ENCODE peak calls at places on chromosomes 7 and 10, in six cellular contexts. G, V, M, O, Z and R are unnamed samples.

GRCh38 chr7:32453286-32454011 is 36.7 kb downstream of the LSM5 start:
- DNase-seq in O (no peak), M (no peak), G (no peak), V (no peak), Z (no peak), R (no peak)

GRCh38 chr7:103915958-103916357 is 73.5 kb downstream of the RELN start:
- DNase-seq in M (no peak), O (no peak), G (peak; percentile 74), Z (no peak), V (no peak), R (no peak)

GRCh38 chr10:73998623-73999622 is 1.0 kb downstream of the VCL start:
- DNase-seq in G (peak; percentile 86), M (peak; percentile 59), V (peak; percentile 75), Z (peak; percentile 33), O (peak; percentile 88), R (peak; percentile 43)

GRCh38 chr7:100430450-100431285 is 1.0 kb downstream of the MEPCE start:
- DNase-seq in V (no peak), O (no peak), M (no peak), G (peak; percentile 27), Z (no peak), R (no peak)

GRCh38 chr7:104951546-104951945 is 62.5 kb upstream of the KMT2E start:
- DNase-seq in M (no peak), Z (no peak), O (peak; percentile 68), G (peak; percentile 73), V (no peak), R (no peak)

GRCh38 chr7:83562960-83563359 is 86.0 kb downstream of the SEMA3E start:
- DNase-seq in V (no peak), Z (no peak), M (no peak), G (no peak), O (no peak), R (no peak)

GRCh38 chr10:28200804-28201203 is 102.1 kb downstream of the MPP7 start:
- DNase-seq in O (no peak), G (peak; percentile 45), V (no peak), Z (no peak), M (no peak), R (no peak)

GRCh38 chr7:46215987-46216567 is 295.0 kb upstream of the IGFBP3 start:
- DNase-seq in G (no peak), V (peak; percentile 34), O (no peak), M (peak; percentile 84), Z (no peak), R (peak; percentile 34)

GRCh38 chr10:112115781-112116385 is 67.7 kb downstream of the GPAM start:
- DNase-seq in Z (peak; percentile 19), G (peak; percentile 18), V (peak; percentile 79), M (peak; percentile 23), O (peak; percentile 4), R (peak; percentile 26)

GRCh38 chr7:95430864-95431263 is 4.0 kb downstream of the PON2 start:
- DNase-seq in V (no peak), O (peak; percentile 50), G (peak; percentile 19), M (no peak), Z (no peak), R (no peak)

GRCh38 chr7:73723813-73724212 is 4.3 kb upstream of the STX1A start:
- DNase-seq in M (no peak), G (no peak), O (no peak), V (no peak), Z (no peak), R (no peak)

GRCh38 chr10:121312582-121312981 is 285.7 kb downstream of the FGFR2 start:
- DNase-seq in V (no peak), O (no peak), M (no peak), G (no peak), Z (no peak), R (no peak)

GRCh38 chr10:15792777-15793176 is 67.5 kb downstream of the MINDY3 start:
- DNase-seq in G (no peak), V (no peak), Z (no peak), O (no peak), M (no peak), R (no peak)

GRCh38 chr7:135718794-135719436 is 9.1 kb downstream of the SLC13A4 start:
- DNase-seq in Z (no peak), G (no peak), O (no peak), V (no peak), M (peak; percentile 50), R (no peak)

GRCh38 chr7:139426258-139427028 is 57.0 kb downstream of the KLRG2 start:
- DNase-seq in Z (no peak), V (no peak), G (no peak), M (no peak), O (no peak), R (peak; percentile 49)

GRCh38 chr10:84118395-84119006 is 20.8 kb upstream of the GHITM start:
- DNase-seq in Z (no peak), M (no peak), V (no peak), G (no peak), O (no peak), R (peak; percentile 7)

GRCh38 chr10:5941579-5941978 is 35.8 kb downstream of the IL15RA start:
- DNase-seq in V (no peak), G (no peak), Z (no peak), M (no peak), O (no peak), R (no peak)

GRCh38 chr7:51253157-51253556 is 63.5 kb downstream of the COBL start:
- DNase-seq in V (no peak), M (no peak), Z (no peak), O (no peak), G (no peak), R (no peak)

GRCh38 chr10:26759008-26759407 is 61.5 kb downstream of the PDSS1 start:
- DNase-seq in V (no peak), M (no peak), Z (no peak), G (no peak), O (no peak), R (no peak)

GRCh38 chr10:77392851-77393250 is 244.8 kb downstream of the KCNMA1 start:
- DNase-seq in M (no peak), Z (no peak), O (peak; percentile 98), V (no peak), G (peak; percentile 98), R (peak; percentile 22)

GRCh38 chr7:27453702-27454405 is 208.8 kb downstream of the HIBADH start:
- DNase-seq in Z (no peak), M (no peak), O (peak; percentile 93), G (peak; percentile 89), V (no peak), R (no peak)

GRCh38 chr10:51244739-51245138 is 170.5 kb downstream of the PRKG1 start:
- DNase-seq in Z (no peak), O (peak; percentile 59), M (peak; percentile 56), G (peak; percentile 83), V (no peak), R (peak; percentile 40)

GRCh38 chr10:31749981-31750850 is 178.4 kb downstream of the ARHGAP12 start:
- DNase-seq in V (no peak), O (peak; percentile 38), M (no peak), Z (no peak), G (no peak), R (no peak)

GRCh38 chr10:86686972-86687371 is 18.7 kb downstream of the LDB3 start:
- DNase-seq in Z (no peak), M (no peak), V (no peak), O (no peak), G (no peak), R (peak; percentile 5)

GRCh38 chr7:134669845-134670373 is 23.3 kb downstream of the BPGM start:
- DNase-seq in M (no peak), G (peak; percentile 96), V (no peak), Z (no peak), O (peak; percentile 97), R (peak; percentile 32)

GRCh38 chr7:33806284-33807157 is 98.8 kb upstream of the BMPER start:
- DNase-seq in G (peak; percentile 10), O (peak; percentile 49), V (no peak), Z (no peak), M (no peak), R (no peak)

GRCh38 chr10:74078037-74078436 is 72.6 kb downstream of the AP3M1 start:
- DNase-seq in Z (no peak), O (peak; percentile 62), M (no peak), V (no peak), G (peak; percentile 66), R (no peak)

GRCh38 chr10:7887417-7887816 is 69.1 kb downstream of the TAF3 start:
- DNase-seq in M (no peak), O (peak; percentile 61), Z (no peak), G (peak; percentile 82), V (no peak), R (peak; percentile 33)

GRCh38 chr10:125662616-125663015 is 20.3 kb downstream of the TEX36 start:
- DNase-seq in M (no peak), V (no peak), G (no peak), O (no peak), Z (no peak), R (no peak)

GRCh38 chr10:132036887-132037675 is 28.7 kb upstream of the JAKMIP3 start:
- DNase-seq in V (peak; percentile 71), G (no peak), Z (peak; percentile 27), M (no peak), O (no peak), R (no peak)

GRCh38 chr7:27249724-27250636 is 7.4 kb downstream of the EVX1 start:
- DNase-seq in O (no peak), V (no peak), G (no peak), M (peak; percentile 11), Z (no peak), R (no peak)

GRCh38 chr10:123893651-123894050 is 2.0 kb upstream of the CPXM2 start:
- DNase-seq in Z (no peak), O (no peak), G (no peak), V (no peak), M (no peak), R (no peak)

GRCh38 chr10:123901621-123902020 is 10.0 kb upstream of the CPXM2 start:
- DNase-seq in Z (no peak), M (no peak), G (no peak), V (no peak), O (no peak), R (no peak)

GRCh38 chr10:123891147-123892011 is at the start of gene CPXM2:
- DNase-seq in G (no peak), V (peak; percentile 74), O (no peak), Z (peak; percentile 34), M (no peak), R (no peak)

GRCh38 chr10:123896217-123896927 is 4.8 kb upstream of the CPXM2 start:
- DNase-seq in M (no peak), Z (no peak), G (no peak), V (no peak), O (no peak), R (no peak)

GRCh38 chr10:123897146-123897545 is 5.5 kb upstream of the CPXM2 start:
- DNase-seq in V (no peak), Z (no peak), G (no peak), M (no peak), O (no peak), R (no peak)
- H3K27ac ChIP-seq in V (no peak overlapping the region), Z (no peak overlapping the region), G (no peak overlapping the region), M (no peak overlapping the region), O (no peak overlapping the region), R (no peak overlapping the region)

GRCh38 chr7:151210087-151210854 is at the start of gene H2BK1:
- DNase-seq in G (no peak), M (no peak), Z (no peak), O (no peak), V (no peak), R (no peak)
- H3K9ac ChIP-seq in G (no peak within 1 kb of the TSS), M (no peak within 1 kb of the TSS), Z (no peak within 1 kb of the TSS), O (no peak within 1 kb of the TSS), V (no peak within 1 kb of the TSS), R (no peak within 1 kb of the TSS)

GRCh38 chr7:156608176-156608478 is 32.4 kb upstream of the RNF32 start:
- DNase-seq in M (no peak), V (no peak), G (no peak), O (no peak), Z (no peak), R (no peak)
- H4K91ac ChIP-seq in M (no peak overlapping the region), V (no peak overlapping the region), G (no peak overlapping the region), O (no peak overlapping the region), Z (no peak overlapping the region), R (no peak overlapping the region)

GRCh38 chr10:14549496-14549895 is 218.8 kb upstream of the FRMD4A start:
- DNase-seq in V (no peak), Z (no peak), M (no peak), G (peak; percentile 35), O (no peak), R (no peak)
- H3K27ac ChIP-seq in V (no peak overlapping the region), Z (no peak overlapping the region), M (no peak overlapping the region), G (peak overlapping the region; percentile 2), O (no peak overlapping the region), R (no peak overlapping the region)